ENCODE peak calls at places on chromosomes 12 and 14, in seven cellular contexts. I is fibroblast of pulmonary artery; P is tibial artery; U is stomach; B is endodermal cell; N is CD8-positive, alpha-beta T cell; Y is IMR-90. Q is an unnamed sample.

GRCh38 chr12:50174971-50175715 is 8.0 kb upstream of the CERS5 start:
- DNase-seq in I (peak; percentile 91), P (no peak), U (no peak), B (no peak), N (no peak), Y (peak; percentile 85), Q (no peak)

GRCh38 chr14:94989417-94989816 is 167.9 kb downstream of the DICER1 start:
- DNase-seq in I (no peak), P (no peak), U (no peak), B (no peak), N (no peak), Y (no peak), Q (no peak)

GRCh38 chr12:109277899-109278762 is 31.0 kb downstream of the FOXN4 start:
- DNase-seq in I (peak; percentile 11), P (no peak), U (no peak), B (no peak), N (no peak), Y (peak; percentile 12), Q (no peak)

GRCh38 chr12:59695379-59695778 is 99.5 kb downstream of the SLC16A7 start:
- DNase-seq in I (peak; percentile 49), P (no peak), U (no peak), B (no peak), N (no peak), Y (peak; percentile 69), Q (no peak)

GRCh38 chr12:116707751-116708150 is 30.1 kb downstream of the SPRING1 start:
- DNase-seq in I (no peak), P (no peak), U (no peak), B (no peak), N (no peak), Y (no peak), Q (no peak)

GRCh38 chr12:8816448-8816847 is 6.0 kb upstream of the A2ML1 start:
- DNase-seq in I (no peak), P (no peak), U (no peak), B (no peak), N (no peak), Y (no peak), Q (no peak)

GRCh38 chr14:69441948-69442347 is 42.6 kb upstream of the PLEKHD1 start:
- DNase-seq in I (no peak), P (no peak), U (no peak), B (no peak), N (no peak), Y (no peak), Q (no peak)

GRCh38 chr12:61848893-61849292 is 411.3 kb upstream of the USP15 start:
- DNase-seq in I (no peak), P (no peak), U (no peak), B (no peak), N (no peak), Y (no peak), Q (no peak)

GRCh38 chr14:81137316-81137715 is 83.4 kb downstream of the GTF2A1 start:
- DNase-seq in I (peak; percentile 40), P (no peak), U (no peak), B (no peak), N (no peak), Y (peak; percentile 48), Q (no peak)

GRCh38 chr14:99560946-99561683 is 42.9 kb downstream of the CCDC85C start:
- DNase-seq in I (no peak), P (no peak), U (peak; percentile 79), B (no peak), N (no peak), Y (no peak), Q (no peak)

GRCh38 chr12:124786065-124786964 is 77.3 kb downstream of the SCARB1 start:
- DNase-seq in I (peak; percentile 92), P (peak; percentile 66), U (peak; percentile 87), B (peak; percentile 94), N (no peak), Y (peak; percentile 91), Q (no peak)

GRCh38 chr12:94585624-94586023 is 64.7 kb downstream of the TMCC3 start:
- DNase-seq in I (no peak), P (no peak), U (no peak), B (no peak), N (no peak), Y (no peak), Q (no peak)

GRCh38 chr12:5874514-5874913 is 70.5 kb downstream of the ANO2 start:
- DNase-seq in I (no peak), P (no peak), U (no peak), B (no peak), N (no peak), Y (no peak), Q (no peak)

GRCh38 chr12:542290-543113 is 82.8 kb downstream of the B4GALNT3 start:
- DNase-seq in I (no peak), P (no peak), U (no peak), B (peak; percentile 66), N (no peak), Y (no peak), Q (peak; percentile 16)

GRCh38 chr12:132908145-132909029 is 21.0 kb upstream of the CHFR start:
- DNase-seq in I (peak; percentile 99), P (peak; percentile 95), U (peak; percentile 87), B (peak; percentile 100), N (peak; percentile 90), Y (peak; percentile 94), Q (peak; percentile 91)

GRCh38 chr12:132379576-132379975 is 50.2 kb upstream of the GALNT9 start:
- DNase-seq in I (no peak), P (no peak), U (no peak), B (no peak), N (no peak), Y (no peak), Q (peak; percentile 17)

GRCh38 chr12:132488127-132489077 is 1.5 kb upstream of the FBRSL1 start:
- DNase-seq in I (no peak), P (peak; percentile 48), U (no peak), B (no peak), N (peak; percentile 21), Y (no peak), Q (peak; percentile 81)

GRCh38 chr12:52007158-52007921 is 594 bp downstream of the TAMALIN start:
- DNase-seq in I (peak; percentile 45), P (peak; percentile 50), U (peak; percentile 32), B (peak; percentile 79), N (peak; percentile 30), Y (no peak), Q (peak; percentile 81)

GRCh38 chr14:49769171-49769570 is 1.2 kb downstream of the KLHDC2 start:
- DNase-seq in I (peak; percentile 39), P (no peak), U (peak; percentile 39), B (no peak), N (no peak), Y (peak; percentile 52), Q (no peak)

GRCh38 chr12:122825773-122826724 is 9.2 kb upstream of the HIP1R start:
- DNase-seq in I (peak; percentile 16), P (no peak), U (no peak), B (no peak), N (no peak), Y (no peak), Q (no peak)

GRCh38 chr12:7935773-7936581 is at the start of gene SLC2A3:
- DNase-seq in I (peak; percentile 95), P (peak; percentile 57), U (peak; percentile 32), B (peak; percentile 97), N (peak; percentile 80), Y (peak; percentile 92), Q (peak; percentile 77)

GRCh38 chr12:46110220-46110700 is 119.9 kb upstream of the SCAF11 start:
- DNase-seq in I (no peak), P (no peak), U (peak; percentile 33), B (no peak), N (no peak), Y (no peak), Q (no peak)

GRCh38 chr14:57400556-57401494 is 10.4 kb downstream of the NAA30 start:
- DNase-seq in I (no peak), P (no peak), U (no peak), B (no peak), N (no peak), Y (no peak), Q (no peak)

GRCh38 chr14:73973497-73973896 is 23.4 kb downstream of the COQ6 start:
- DNase-seq in I (no peak), P (no peak), U (no peak), B (no peak), N (no peak), Y (no peak), Q (no peak)
- TF ChIP-seq CTCF in I (no peak), P (no peak), U (no peak), B (no peak), N (no peak), Y (no peak), Q (no peak)

GRCh38 chr12:43281563-43281962 is 270.4 kb downstream of the ADAMTS20 start:
- DNase-seq in I (no peak), P (no peak), U (no peak), B (peak; percentile 56), N (no peak), Y (no peak), Q (no peak)

GRCh38 chr12:43282106-43282505 is 269.9 kb downstream of the ADAMTS20 start:
- DNase-seq in I (peak; percentile 77), P (no peak), U (no peak), B (no peak), N (no peak), Y (peak; percentile 65), Q (no peak)

GRCh38 chr12:43278268-43278832 is 273.7 kb downstream of the ADAMTS20 start:
- DNase-seq in I (no peak), P (no peak), U (no peak), B (no peak), N (no peak), Y (no peak), Q (no peak)

GRCh38 chr12:43273467-43273866 is 278.5 kb downstream of the ADAMTS20 start:
- DNase-seq in I (no peak), P (no peak), U (no peak), B (no peak), N (no peak), Y (peak; percentile 31), Q (no peak)

GRCh38 chr12:43277630-43278267 is 274.3 kb downstream of the ADAMTS20 start:
- DNase-seq in I (peak; percentile 80), P (no peak), U (no peak), B (no peak), N (no peak), Y (peak; percentile 84), Q (no peak)
- TF ChIP-seq CTCF in I (no peak), P (no peak), U (no peak), B (no peak), N (no peak), Y (no peak), Q (no peak)

GRCh38 chr12:89873745-89874144 is 165.1 kb upstream of the ATP2B1 start:
- DNase-seq in I (peak; percentile 58), P (no peak), U (no peak), B (no peak), N (no peak), Y (peak; percentile 52), Q (no peak)
- TF ChIP-seq CTCF in I (no peak), P (no peak), U (no peak), B (no peak), N (no peak), Y (no peak), Q (no peak)

DNA sequence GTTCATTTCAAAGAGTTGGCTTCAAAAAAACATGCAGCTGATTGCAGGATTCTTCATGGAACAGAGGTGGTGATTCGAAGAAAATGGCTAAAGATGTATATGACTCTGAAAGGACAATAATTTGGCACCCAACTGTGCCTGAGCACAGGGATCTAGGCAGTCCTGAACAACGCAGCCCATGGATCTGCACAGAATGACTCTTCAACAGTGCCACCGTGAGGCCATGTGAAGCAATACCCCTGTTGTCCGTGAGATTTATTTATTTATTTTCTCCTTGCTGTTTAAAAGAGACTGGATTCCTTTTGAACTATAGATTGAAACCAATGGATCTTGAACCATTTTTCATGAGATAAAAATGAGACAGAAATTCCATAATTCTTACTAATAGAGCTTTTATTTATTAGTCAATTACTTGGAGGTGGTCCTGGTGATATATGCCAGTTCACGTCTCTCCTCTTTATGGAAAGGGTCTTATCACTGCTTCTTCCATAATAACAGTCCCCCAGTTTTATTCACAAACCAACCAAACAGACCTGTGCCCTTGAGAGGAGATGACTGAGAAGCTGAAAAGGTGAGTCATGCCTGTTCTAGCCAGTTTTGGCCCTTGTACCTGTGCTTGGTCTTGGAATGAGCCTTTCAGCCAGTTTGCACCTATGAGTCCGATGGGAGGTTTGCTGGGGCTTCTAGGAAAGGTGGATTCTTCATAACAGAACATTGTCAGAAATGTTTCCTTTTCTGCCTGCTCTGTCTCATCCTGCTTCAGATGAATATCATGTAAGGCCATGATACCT is 1598.3 kb downstream of the AACS start:
- DNase-seq in I (peak; percentile 49), P (no peak), U (no peak), B (peak; percentile 83), N (no peak), Y (no peak), Q (no peak)
- TF ChIP-seq CTCF in I (peak; percentile 27), P (no peak), U (no peak), B (peak; percentile 87), N (no peak), Y (no peak), Q (no peak)

Q was measured in CD14-positive monocyte.